ENCODE peak calls at places on chromosomes 12 and 14, in six cellular contexts. A is CD4-positive, alpha-beta T cell; Y is fibroblast of lung; J is heart left ventricle; N is foreskin keratinocyte; W is sigmoid colon. F is an unnamed sample.

GRCh38 chr12:38555620-38556596 is 239.3 kb downstream of the ALG10B start:
- DNase-seq in W (no peak), N (no peak), A (no peak), J (no peak), Y (no peak), F (no peak)

GRCh38 chr14:55744321-55744720 is 164.3 kb downstream of the KTN1 start:
- DNase-seq in A (no peak), N (no peak), J (no peak), W (no peak), Y (no peak), F (no peak)

GRCh38 chr12:132600048-132601032 is 10.0 kb downstream of the LRCOL1 start:
- DNase-seq in W (peak), Y (peak), J (peak), A (no peak), N (peak), F (no peak)

GRCh38 chr12:131528144-131528543 is 182.7 kb upstream of the SFSWAP start:
- DNase-seq in N (no peak), J (no peak), Y (no peak), A (no peak), W (no peak), F (no peak)

GRCh38 chr14:26738571-26738970 is 140.7 kb upstream of the NOVA1 start:
- DNase-seq in Y (peak), N (no peak), W (no peak), J (no peak), A (no peak), F (no peak)

GRCh38 chr14:103616635-103617300 is 12.2 kb upstream of the KLC1 start:
- DNase-seq in A (no peak), N (no peak), Y (no peak), J (no peak), W (no peak), F (no peak)

GRCh38 chr14:54312166-54312801 is 84.5 kb upstream of the CDKN3 start:
- DNase-seq in A (no peak), N (peak), Y (peak), J (no peak), W (no peak), F (no peak)

GRCh38 chr12:5480953-5481300 is 49.0 kb downstream of the NTF3 start:
- DNase-seq in A (no peak), W (no peak), Y (no peak), N (no peak), J (no peak), F (no peak)

GRCh38 chr12:132324173-132324572 is 5.2 kb downstream of the GALNT9 start:
- DNase-seq in N (no peak), Y (no peak), W (no peak), A (no peak), J (no peak), F (no peak)

GRCh38 chr14:23513466-23514008 is 38.0 kb downstream of the ZFHX2 start:
- DNase-seq in A (no peak), Y (no peak), N (no peak), J (no peak), W (no peak), F (no peak)

GRCh38 chr12:131933387-131933786 is 4.3 kb downstream of the PUS1 start:
- DNase-seq in Y (no peak), J (no peak), W (no peak), N (no peak), A (no peak), F (no peak)

GRCh38 chr14:58941666-58942065 is 246.8 kb upstream of the DAAM1 start:
- DNase-seq in A (no peak), J (no peak), Y (peak), N (no peak), W (no peak), F (no peak)

GRCh38 chr12:105406497-105406896 is 76.0 kb downstream of the C12orf75 start:
- DNase-seq in W (no peak), J (no peak), Y (no peak), A (no peak), N (no peak), F (no peak)

GRCh38 chr14:100424504-100425453 is 101.6 kb downstream of the SLC25A47 start:
- DNase-seq in A (no peak), Y (no peak), J (no peak), N (no peak), W (peak), F (no peak)

GRCh38 chr12:91382081-91382543 is 199.5 kb upstream of the DCN start:
- DNase-seq in Y (peak), N (peak), J (peak), A (peak), W (peak), F (peak)

GRCh38 chr14:51564986-51565604 is 86.6 kb upstream of the FRMD6 start:
- DNase-seq in J (no peak), W (no peak), Y (no peak), A (no peak), N (peak), F (no peak)

GRCh38 chr14:64671591-64671990 is 32.6 kb upstream of the PLEKHG3 start:
- DNase-seq in J (no peak), A (no peak), N (peak), Y (peak), W (no peak), F (no peak)

GRCh38 chr12:105951732-105952131 is 187.0 kb downstream of the NUAK1 start:
- DNase-seq in W (no peak), Y (no peak), N (no peak), A (no peak), J (no peak), F (no peak)

GRCh38 chr12:95625012-95625411 is 73.7 kb upstream of the USP44 start:
- DNase-seq in A (no peak), J (no peak), N (no peak), W (no peak), Y (no peak), F (no peak)

GRCh38 chr12:121849211-121849610 is 9.4 kb downstream of the HPD start:
- DNase-seq in J (no peak), A (no peak), N (no peak), W (no peak), Y (no peak), F (no peak)

GRCh38 chr12:108483213-108483920 is 31.7 kb upstream of the FICD start:
- DNase-seq in W (no peak), J (no peak), Y (no peak), A (no peak), N (peak), F (no peak)

GRCh38 chr12:47825239-47825639 is 5.5 kb upstream of the HDAC7 start:
- DNase-seq in N (no peak), J (no peak), W (peak), A (no peak), Y (no peak), F (peak)

GRCh38 chr14:92135269-92135668 is 13.5 kb downstream of the CPSF2 start:
- DNase-seq in J (no peak), W (no peak), N (peak), A (no peak), Y (peak), F (no peak)

GRCh38 chr12:6404390-6404789 is 20.4 kb downstream of the LTBR start:
- DNase-seq in A (no peak), Y (no peak), N (no peak), J (no peak), W (no peak), F (no peak)

GRCh38 chr12:120276734-120277133 is 11.2 kb upstream of the PXN start:
- DNase-seq in J (no peak), Y (no peak), N (no peak), A (no peak), W (no peak), F (no peak)

GRCh38 chr14:88323086-88323519 is at the start of gene KCNK10:
- DNase-seq in W (no peak), N (no peak), J (no peak), A (no peak), Y (peak), F (no peak)

GRCh38 chr12:44331269-44331668 is 495.4 kb downstream of the TMEM117 start:
- DNase-seq in J (no peak), W (no peak), N (no peak), Y (no peak), A (no peak), F (no peak)

GRCh38 chr14:56002876-56003625 is 115.2 kb upstream of the PELI2 start:
- DNase-seq in J (no peak), Y (no peak), N (no peak), A (peak), W (no peak), F (no peak)

GRCh38 chr12:1799882-1800645 is 20.3 kb upstream of the LRTM2 start:
- DNase-seq in W (peak), Y (no peak), A (no peak), N (no peak), J (no peak), F (peak)

GRCh38 chr12:94841171-94841570 is 162.3 kb downstream of the NDUFA12 start:
- DNase-seq in J (no peak), W (peak), N (peak), A (no peak), Y (no peak), F (no peak)

GRCh38 chr12:111320233-111321050 is 48.5 kb downstream of the PHETA1 start:
- DNase-seq in A (no peak), J (no peak), W (no peak), Y (no peak), N (no peak), F (no peak)

GRCh38 chr12:29131539-29131938 is 17.5 kb upstream of the FAR2 start:
- DNase-seq in N (no peak), Y (peak), A (no peak), J (no peak), W (no peak), F (no peak)

GRCh38 chr12:62166525-62166924 is 93.7 kb upstream of the USP15 start:
- DNase-seq in Y (no peak), W (no peak), J (no peak), N (no peak), A (no peak), F (no peak)

GRCh38 chr12:105092336-105092735 is 8.1 kb upstream of the ALDH1L2 start:
- DNase-seq in Y (no peak), J (no peak), W (no peak), N (peak), A (no peak), F (no peak)

GRCh38 chr14:29150659-29151058 is 384.1 kb downstream of the FOXG1 start:
- DNase-seq in N (no peak), W (no peak), A (no peak), Y (no peak), J (no peak), F (no peak)

GRCh38 chr14:54450535-54450934 is 9.4 kb upstream of the CNIH1 start:
- DNase-seq in W (no peak), J (no peak), Y (peak), A (no peak), N (no peak), F (no peak)

GRCh38 chr12:131327521-131328488 is 374.1 kb downstream of the ADGRD1 start:
- DNase-seq in J (no peak), A (no peak), Y (no peak), W (no peak), N (no peak), F (no peak)

DNA sequence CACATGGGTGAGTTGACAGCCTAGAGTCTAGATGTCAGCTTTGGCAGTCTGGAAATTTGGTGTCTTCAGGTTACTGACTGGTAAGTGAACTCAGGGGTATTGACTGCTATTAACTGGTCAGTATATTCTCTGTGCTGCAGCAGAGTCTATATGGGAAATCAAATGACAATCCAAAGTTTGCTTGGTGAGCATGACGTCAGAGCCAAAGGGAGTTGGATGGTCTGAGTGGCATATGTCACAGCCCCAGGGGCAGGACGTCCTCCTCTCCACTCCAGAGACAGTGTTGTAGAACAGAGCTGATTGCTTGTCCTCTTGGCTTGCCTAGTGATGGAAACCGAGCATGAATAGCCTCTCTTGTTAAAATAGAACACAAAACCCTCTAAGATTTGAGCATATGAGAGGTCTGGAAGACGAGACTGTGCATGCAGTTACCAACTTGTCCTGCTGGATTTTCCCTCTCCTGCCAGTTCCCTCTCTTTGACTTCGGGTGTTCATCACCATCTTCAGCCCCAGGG is 3.3 kb upstream of the TBC1D30 start:
- DNase-seq in W (no peak), A (no peak), N (no peak), Y (no peak), J (no peak), F (no peak)
- H3K27ac ChIP-seq in W (no peak), A (no peak), N (no peak), Y (no peak), J (no peak), F (no peak)

GRCh38 chr12:68240975-68241374 is 12.4 kb downstream of the IL22 start:
- DNase-seq in A (peak), W (no peak), N (no peak), J (peak), Y (peak), F (no peak)
- H3K27ac ChIP-seq in A (peak), W (peak), N (no peak), J (no peak), Y (no peak), F (no peak)

GRCh38 chr12:56286044-56286830 is 13.9 kb downstream of the CS start:
- DNase-seq in J (no peak), A (no peak), Y (no peak), N (no peak), W (no peak), F (no peak)
- H3K27ac ChIP-seq in J (no peak), A (no peak), Y (no peak), N (no peak), W (no peak), F (peak)

GRCh38 chr12:110246690-110247339 is 34.2 kb upstream of the ATP2A2 start:
- DNase-seq in Y (no peak), A (no peak), J (peak), W (no peak), N (peak), F (peak)

GRCh38 chr12:110249105-110249504 is 31.9 kb upstream of the ATP2A2 start:
- DNase-seq in J (peak), W (no peak), Y (no peak), A (no peak), N (no peak), F (peak)

GRCh38 chr12:110247340-110248095 is 33.5 kb upstream of the ATP2A2 start:
- DNase-seq in J (peak), W (no peak), Y (peak), A (no peak), N (peak), F (peak)

GRCh38 chr12:110249716-110250225 is 31.3 kb upstream of the ATP2A2 start:
- DNase-seq in N (no peak), W (no peak), J (peak), Y (peak), A (no peak), F (peak)

DNA sequence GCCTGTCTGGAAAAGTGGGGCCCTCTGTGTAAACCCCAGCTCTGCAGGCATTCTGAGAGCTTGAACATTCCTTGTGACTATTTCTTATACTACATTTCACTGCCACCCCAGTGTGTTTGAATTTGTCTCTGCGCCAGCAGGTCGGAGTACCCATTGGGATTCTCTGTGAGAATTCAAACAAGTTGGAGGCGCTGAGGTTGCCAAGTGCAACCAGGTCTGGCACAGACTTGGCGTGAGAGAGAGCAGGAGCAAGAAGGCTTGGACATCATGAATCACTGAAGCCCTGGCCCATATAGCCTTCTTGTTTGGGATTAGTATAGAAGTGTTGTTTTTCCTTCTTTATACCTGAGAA is 33.0 kb upstream of the ATP2A2 start:
- DNase-seq in W (no peak), N (no peak), Y (no peak), J (no peak), A (no peak), F (peak)
- H3K27ac ChIP-seq in W (peak), N (peak), Y (no peak), J (peak), A (no peak), F (peak)

GRCh38 chr12:122870163-122870842 is 25.6 kb downstream of the VPS37B start:
- DNase-seq in J (no peak), Y (no peak), N (no peak), W (peak), A (no peak), F (no peak)
- H3K27ac ChIP-seq in J (peak), Y (no peak), N (peak), W (peak), A (no peak), F (peak)

GRCh38 chr12:57229634-57230380 is at the start of gene SHMT2:
- DNase-seq in Y (peak), A (peak), N (peak), W (peak), J (peak), F (peak)

GRCh38 chr12:57229041-57229633 is 374 bp upstream of the SHMT2 start:
- DNase-seq in A (no peak), N (no peak), Y (no peak), J (no peak), W (no peak), F (no peak)

GRCh38 chr12:57232156-57232756 is 2.7 kb downstream of the SHMT2 start:
- DNase-seq in W (no peak), N (no peak), J (no peak), A (no peak), Y (no peak), F (no peak)

GRCh38 chr12:57231276-57232021 is 1.9 kb downstream of the SHMT2 start:
- DNase-seq in J (no peak), N (no peak), Y (no peak), A (no peak), W (no peak), F (no peak)

DNA sequence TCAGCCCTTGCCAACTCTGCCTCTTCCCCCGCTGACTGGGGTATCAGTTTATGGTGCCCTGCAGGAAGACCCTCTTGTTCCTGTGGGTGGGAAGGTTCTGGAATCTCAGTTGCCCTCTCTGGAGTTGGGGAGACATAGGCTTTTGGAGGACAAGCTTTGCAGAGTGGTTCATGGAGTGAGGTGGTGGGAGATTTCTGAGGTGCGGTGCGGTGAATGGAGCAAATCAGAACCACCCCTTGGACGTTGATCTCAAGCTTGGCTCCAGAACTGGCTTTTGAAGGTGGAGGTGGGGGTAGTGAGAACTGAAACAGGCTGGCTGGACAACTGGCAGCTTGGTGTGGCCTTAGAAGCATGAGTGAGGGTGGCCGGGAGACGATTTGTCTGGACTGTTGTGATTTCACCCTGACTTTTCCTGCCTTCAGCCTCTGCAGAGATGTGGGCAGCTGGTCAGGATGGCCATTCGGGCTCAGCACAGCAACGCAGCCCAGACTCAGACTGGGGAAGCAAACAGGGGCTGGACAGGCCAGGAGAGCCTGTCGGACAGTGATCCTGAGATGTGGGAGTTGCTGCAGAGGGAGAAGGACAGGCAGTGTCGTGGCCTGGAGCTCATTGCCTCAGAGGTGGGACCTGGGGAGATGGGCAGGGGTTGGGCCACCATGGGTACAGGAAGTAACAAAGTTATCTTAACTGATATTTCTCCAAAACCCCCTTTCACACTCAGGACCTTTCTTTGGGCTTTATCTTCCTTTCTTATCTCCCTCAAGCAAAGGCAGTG is 1.1 kb downstream of the SHMT2 start:
- DNase-seq in J (no peak), N (no peak), Y (no peak), A (no peak), W (no peak), F (no peak)
- H3K27ac ChIP-seq in J (peak), N (peak), Y (peak), A (no peak), W (no peak), F (peak)

GRCh38 chr12:53569174-53569557 is 57.0 kb downstream of the ATF7 start:
- DNase-seq in J (no peak), W (no peak), Y (peak), A (no peak), N (no peak), F (no peak)

GRCh38 chr12:53571295-53571694 is 54.9 kb downstream of the ATF7 start:
- DNase-seq in W (no peak), J (no peak), N (no peak), A (no peak), Y (no peak), F (no peak)

GRCh38 chr12:53568428-53569173 is 57.6 kb downstream of the ATF7 start:
- DNase-seq in J (no peak), N (peak), Y (peak), W (no peak), A (no peak), F (no peak)

GRCh38 chr12:53564941-53565340 is 57.7 kb upstream of the NPFF start:
- DNase-seq in Y (no peak), W (no peak), N (no peak), J (no peak), A (no peak), F (peak)

GRCh38 chr12:53567961-53568360 is 58.2 kb downstream of the ATF7 start:
- DNase-seq in N (no peak), A (no peak), Y (peak), W (no peak), J (no peak), F (no peak)
- H3K27ac ChIP-seq in N (no peak), A (no peak), Y (no peak), W (no peak), J (no peak), F (no peak)

GRCh38 chr14:94690486-94690885 is 78.3 kb downstream of the SERPINA3 start:
- DNase-seq in Y (no peak), J (no peak), W (peak), A (no peak), N (no peak), F (no peak)

GRCh38 chr14:94689985-94690400 is 77.8 kb downstream of the SERPINA3 start:
- DNase-seq in J (no peak), N (no peak), A (no peak), Y (no peak), W (peak), F (no peak)

GRCh38 chr14:94691658-94692029 is 78.3 kb downstream of the GSC start:
- DNase-seq in J (no peak), W (no peak), Y (peak), A (no peak), N (no peak), F (no peak)

GRCh38 chr14:94690896-94691657 is 78.8 kb downstream of the GSC start:
- DNase-seq in Y (no peak), N (no peak), J (no peak), W (no peak), A (no peak), F (no peak)

GRCh38 chr14:94689218-94689984 is 77.2 kb downstream of the SERPINA3 start:
- DNase-seq in J (peak), N (peak), A (no peak), Y (peak), W (peak), F (no peak)
- H3K27ac ChIP-seq in J (no peak), N (no peak), A (no peak), Y (no peak), W (no peak), F (no peak)